ENCODE peak calls at places on chromosomes 7 and 10, in four cellular contexts. P, J, L and I are unnamed samples.

GRCh38 chr10:92571649-92572048 is 2.2 kb downstream of the IDE start:
- DNase-seq in P (no peak), J (no peak), L (no peak), I (no peak)

GRCh38 chr10:27319752-27320561 is 79.4 kb upstream of the ACBD5 start:
- DNase-seq in P (no peak), J (peak), L (no peak), I (peak)

GRCh38 chr7:96287168-96287567 is 34.7 kb downstream of the SLC25A13 start:
- DNase-seq in P (no peak), J (no peak), L (no peak), I (no peak)

GRCh38 chr10:84903320-84903719 is 574.9 kb downstream of the CCSER2 start:
- DNase-seq in P (no peak), J (no peak), L (no peak), I (no peak)

GRCh38 chr10:51397695-51398094 is 301.7 kb downstream of the CSTF2T start:
- DNase-seq in P (no peak), J (no peak), L (no peak), I (no peak)

GRCh38 chr7:23530355-23530754 is 1.4 kb downstream of the TRA2A start:
- DNase-seq in P (no peak), J (peak), L (peak), I (no peak)

GRCh38 chr7:153012203-153012602 is 252.7 kb downstream of the ACTR3B start:
- DNase-seq in P (no peak), J (no peak), L (no peak), I (no peak)

GRCh38 chr10:131580674-131581073 is 269.2 kb upstream of the TCERG1L start:
- DNase-seq in P (no peak), J (no peak), L (no peak), I (no peak)

GRCh38 chr10:87660484-87661133 is 931 bp downstream of the PAPSS2 start:
- DNase-seq in P (no peak), J (no peak), L (no peak), I (no peak)

GRCh38 chr10:87658858-87659555 is 671 bp upstream of the PAPSS2 start:
- DNase-seq in P (no peak), J (no peak), L (no peak), I (peak)

GRCh38 chr10:87658383-87658795 is 1.3 kb upstream of the PAPSS2 start:
- DNase-seq in P (no peak), J (no peak), L (no peak), I (no peak)

GRCh38 chr10:87661861-87662785 is 2.4 kb downstream of the PAPSS2 start:
- DNase-seq in P (no peak), J (no peak), L (no peak), I (no peak)

GRCh38 chr10:87659571-87660483 is at the start of gene PAPSS2:
- DNase-seq in P (no peak), J (no peak), L (no peak), I (peak)
- TF ChIP-seq NR2C2 in P (no peak), J (no peak), L (no peak), I (no peak)

GRCh38 chr10:69043931-69044531 is 43.9 kb upstream of the SRGN start:
- DNase-seq in P (no peak), J (no peak), L (no peak), I (no peak)

GRCh38 chr10:69042838-69043237 is 45.1 kb upstream of the SRGN start:
- DNase-seq in P (no peak), J (no peak), L (no peak), I (no peak)

GRCh38 chr10:69047111-69047837 is 40.6 kb upstream of the SRGN start:
- DNase-seq in P (no peak), J (no peak), L (no peak), I (no peak)

GRCh38 chr10:69048103-69048502 is 39.8 kb upstream of the SRGN start:
- DNase-seq in P (no peak), J (no peak), L (no peak), I (no peak)

GRCh38 chr10:69045441-69046300 is 42.2 kb upstream of the SRGN start:
- DNase-seq in P (peak), J (no peak), L (no peak), I (no peak)
- TF ChIP-seq NR2C2 in P (no peak), J (no peak), L (no peak), I (no peak)

DNA sequence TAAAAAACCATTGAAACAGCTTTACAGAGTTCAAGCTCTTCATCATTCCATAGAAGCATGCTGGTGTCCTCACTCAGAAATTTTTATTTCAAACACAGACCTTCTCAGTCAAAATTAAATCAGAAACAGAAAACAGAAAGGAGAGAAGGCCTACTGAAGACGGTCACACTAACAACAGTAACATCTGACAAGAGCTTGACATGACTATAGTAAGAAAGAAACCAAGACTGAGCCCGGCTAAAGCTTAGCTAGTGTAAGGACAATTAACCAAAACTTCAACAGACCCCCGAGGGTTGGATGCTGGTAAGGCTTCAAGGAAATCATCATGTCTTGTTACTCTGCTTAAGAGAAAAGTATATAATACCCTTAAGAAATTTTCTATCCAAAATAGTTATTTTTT is 38.6 kb downstream of the MTPN start:
- DNase-seq in P (no peak), J (no peak), L (no peak), I (no peak)
- TF ChIP-seq NR2C2 in P (no peak), J (no peak), L (no peak), I (no peak)

GRCh38 chr10:95350830-95351228 is 60.0 kb upstream of the PDLIM1 start:
- DNase-seq in P (no peak), J (no peak), L (peak), I (no peak)

GRCh38 chr10:95350212-95350829 is 59.5 kb upstream of the PDLIM1 start:
- DNase-seq in P (no peak), J (no peak), L (peak), I (no peak)

GRCh38 chr10:95343573-95343972 is 52.8 kb upstream of the PDLIM1 start:
- DNase-seq in P (no peak), J (no peak), L (no peak), I (no peak)

GRCh38 chr10:95341716-95342130 is 50.9 kb upstream of the PDLIM1 start:
- DNase-seq in P (no peak), J (no peak), L (peak), I (no peak)

GRCh38 chr10:95346715-95347401 is 56.1 kb upstream of the PDLIM1 start:
- DNase-seq in P (no peak), J (no peak), L (peak), I (no peak)
- TF ChIP-seq NR2C2 in P (no peak), J (no peak), L (no peak), I (no peak)

GRCh38 chr10:79932841-79933379 is 16.0 kb downstream of the SFTPD start:
- DNase-seq in P (no peak), J (no peak), L (no peak), I (no peak)

GRCh38 chr10:79932307-79932706 is 16.6 kb downstream of the SFTPD start:
- DNase-seq in P (no peak), J (no peak), L (no peak), I (no peak)

GRCh38 chr10:79930751-79931150 is 18.2 kb downstream of the SFTPD start:
- DNase-seq in P (no peak), J (peak), L (no peak), I (no peak)

GRCh38 chr10:79936625-79937255 is 12.2 kb downstream of the SFTPD start:
- DNase-seq in P (no peak), J (no peak), L (no peak), I (no peak)

DNA sequence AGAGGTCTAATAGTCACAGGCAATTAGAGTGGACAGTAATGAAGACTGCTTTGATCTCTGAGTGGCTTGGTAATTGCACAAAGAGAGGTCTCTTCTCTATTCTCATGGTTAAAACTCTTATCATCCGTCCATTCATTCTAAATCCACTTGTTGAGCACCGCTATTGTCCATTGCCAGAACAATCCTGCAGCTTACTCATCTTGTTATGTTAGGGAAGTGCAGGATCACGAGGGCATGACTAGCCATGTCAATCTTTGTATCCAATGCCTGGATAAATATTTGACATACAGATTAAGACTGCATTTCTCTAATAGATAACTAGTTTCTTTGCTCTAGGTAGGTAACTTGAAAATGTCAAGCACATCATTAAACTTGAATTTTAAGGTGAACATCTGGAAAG is 14.9 kb downstream of the SFTPD start:
- DNase-seq in P (no peak), J (no peak), L (peak), I (no peak)
- TF ChIP-seq NR2C2 in P (no peak), J (no peak), L (no peak), I (no peak)

GRCh38 chr7:106071356-106071998 is 40.6 kb downstream of the SYPL1 start:
- DNase-seq in P (peak), J (no peak), L (no peak), I (no peak)
- TF ChIP-seq NR2C2 in P (no peak), J (no peak), L (no peak), I (no peak)

GRCh38 chr7:6016653-6016966 is 7.5 kb downstream of the AIMP2 start:
- DNase-seq in P (no peak), J (no peak), L (no peak), I (no peak)

GRCh38 chr7:6012355-6013104 is 3.5 kb downstream of the AIMP2 start:
- DNase-seq in P (no peak), J (no peak), L (no peak), I (no peak)

GRCh38 chr7:6011541-6011940 is 2.5 kb downstream of the AIMP2 start:
- DNase-seq in P (no peak), J (no peak), L (no peak), I (no peak)

GRCh38 chr7:6015917-6016652 is 7.0 kb downstream of the AIMP2 start:
- DNase-seq in P (no peak), J (no peak), L (no peak), I (no peak)
- TF ChIP-seq NR2C2 in P (no peak), J (no peak), L (peak), I (no peak)